ENCODE peak calls at places on chromosomes 11 and 22, in five cellular contexts. Z is NCI-H1930, S is DMS153, B is activated T-helper 1 cell treated with Interleukin-2 at 50 U/mL for 16 hours, Q is NCI-H1417 treated with DMSO at 0.1 percent for 48 hours. X is an unnamed sample.
A peak's percentile ranks its signal among the peaks of the same experiment; 100 is the strongest.

GRCh38 chr22:40345801-40346177 is 511 bp upstream of the ADSL start:
- DNase-seq in B (peak; percentile 44), S (no peak), Q (no peak), Z (no peak), X (no peak)

GRCh38 chr11:116951762-116952161 is 114.3 kb upstream of the APOA1 start:
- DNase-seq in Z (no peak), B (no peak), S (no peak), Q (no peak), X (no peak)

GRCh38 chr22:41976961-41977566 is 7.8 kb downstream of the SEPTIN3 start:
- DNase-seq in S (no peak), Q (no peak), Z (no peak), B (no peak), X (no peak)

GRCh38 chr11:78331711-78332110 is 85.9 kb downstream of the GAB2 start:
- DNase-seq in B (no peak), S (no peak), Q (no peak), Z (no peak), X (no peak)

GRCh38 chr11:2805388-2806057 is 80.1 kb downstream of the CDKN1C start:
- DNase-seq in Q (no peak), B (no peak), Z (no peak), S (no peak), X (no peak)

GRCh38 chr22:25359601-25360261 is 140.3 kb downstream of the CRYBB2 start:
- DNase-seq in Z (no peak), Q (no peak), B (no peak), S (no peak), X (no peak)

GRCh38 chr11:77088236-77089003 is 14.2 kb upstream of the OMP start:
- DNase-seq in Q (no peak), B (no peak), Z (no peak), S (no peak), X (no peak)

GRCh38 chr11:70073881-70074371 is 4.2 kb upstream of the ANO1 start:
- DNase-seq in S (no peak), B (no peak), Z (no peak), Q (no peak), X (no peak)

GRCh38 chr11:45071232-45071631 is 75.2 kb upstream of the PRDM11 start:
- DNase-seq in B (no peak), S (no peak), Q (no peak), Z (no peak), X (no peak)

GRCh38 chr11:12117200-12117995 is 7.0 kb downstream of the MICAL2 start:
- DNase-seq in B (no peak), Q (no peak), Z (no peak), S (no peak), X (no peak)

GRCh38 chr11:46977038-46977818 is 40.7 kb downstream of the CSTPP1 start:
- DNase-seq in S (peak; percentile 26), Z (peak; percentile 28), Q (no peak), B (no peak), X (no peak)

GRCh38 chr11:1199689-1200610 is 22.9 kb upstream of the MUC5B start:
- DNase-seq in Q (no peak), S (no peak), Z (no peak), B (no peak), X (no peak)

GRCh38 chr11:59550842-59551650 is 39.7 kb downstream of the OR4D9 start:
- DNase-seq in Z (peak; percentile 78), B (peak; percentile 53), S (peak; percentile 73), Q (peak; percentile 96), X (peak; percentile 41)

GRCh38 chr22:48452766-48453165 is 1374.9 kb downstream of the BRD1 start:
- DNase-seq in B (no peak), Q (no peak), S (no peak), Z (no peak), X (no peak)

GRCh38 chr11:32870676-32871075 is 21.9 kb upstream of the QSER1 start:
- DNase-seq in B (peak; percentile 4), Q (no peak), Z (peak; percentile 38), S (peak; percentile 19), X (no peak)

GRCh38 chr11:123642435-123642834 is 12.0 kb downstream of the SCN3B start:
- DNase-seq in Q (no peak), S (no peak), Z (no peak), B (no peak), X (no peak)

GRCh38 chr11:71146846-71147245 is 105.5 kb downstream of the SHANK2 start:
- DNase-seq in Z (no peak), B (no peak), Q (no peak), S (no peak), X (no peak)

GRCh38 chr22:39360674-39361413 is 11.1 kb downstream of the SYNGR1 start:
- DNase-seq in Q (no peak), Z (no peak), B (no peak), S (no peak), X (no peak)

GRCh38 chr22:39907605-39908097 is 6.8 kb downstream of the GRAP2 start:
- DNase-seq in S (no peak), Z (no peak), Q (no peak), B (no peak), X (no peak)

GRCh38 chr11:9862981-9863380 is 199.1 kb downstream of the SWAP70 start:
- DNase-seq in S (no peak), Q (no peak), Z (no peak), B (no peak), X (no peak)

GRCh38 chr11:32317646-32318045 is 117.7 kb downstream of the WT1 start:
- DNase-seq in B (no peak), Q (no peak), Z (no peak), S (no peak), X (no peak)

GRCh38 chr11:31236052-31236652 is 133.4 kb downstream of the DCDC1 start:
- DNase-seq in B (no peak), Q (no peak), S (no peak), Z (no peak), X (no peak)

GRCh38 chr22:36110306-36110791 is 50.2 kb downstream of the APOL3 start:
- DNase-seq in Q (no peak), S (no peak), B (no peak), Z (no peak), X (no peak)

GRCh38 chr11:74460481-74461154 is 6.7 kb downstream of the KCNE3 start:
- DNase-seq in Z (no peak), S (no peak), Q (no peak), B (no peak), X (no peak)

GRCh38 chr11:130120045-130120444 is 39.5 kb upstream of the ST14 start:
- DNase-seq in S (no peak), B (no peak), Q (no peak), Z (no peak), X (no peak)

GRCh38 chr11:17473071-17473744 is 3.4 kb downstream of the ABCC8 start:
- DNase-seq in B (no peak), Q (no peak), Z (no peak), S (peak; percentile 32), X (no peak)

GRCh38 chr11:62547691-62548281 is 1.2 kb upstream of the AHNAK start:
- DNase-seq in B (no peak), Z (no peak), Q (no peak), S (no peak), X (no peak)

GRCh38 chr11:57277845-57278720 is 41.0 kb upstream of the APLNR start:
- DNase-seq in Z (peak; percentile 46), S (peak; percentile 62), Q (peak; percentile 14), B (no peak), X (no peak)

GRCh38 chr11:65489061-65489705 is 9.7 kb upstream of the MALAT1 start:
- DNase-seq in B (no peak), Z (no peak), Q (no peak), S (no peak), X (no peak)

GRCh38 chr22:32803020-32803758 is 1.7 kb downstream of the TIMP3 start:
- DNase-seq in Q (no peak), S (no peak), Z (no peak), B (no peak), X (no peak)

GRCh38 chr11:61516675-61517516 is 8.3 kb downstream of the LRRC10B start:
- DNase-seq in B (peak; percentile 28), Q (no peak), Z (peak; percentile 31), S (no peak), X (no peak)

GRCh38 chr22:38864361-38865191 is 7.4 kb downstream of the CBX6 start:
- DNase-seq in Q (no peak), B (no peak), Z (no peak), S (no peak), X (no peak)